ENCODE peak calls at places on chromosomes 3 and 15, in nine cellular contexts. S is activated CD4-positive, CD25-positive, alpha-beta regulatory T cell; N is AG20443; G is suprapubic skin; Y is Kasumi-1; C is ascending aorta; A is NCI-H1092 treated with DMSO at 0.1 percent for 48 hours; X is cerebellar cortex; B is astrocyte. J is an unnamed sample.
A peak's percentile ranks its signal among the peaks of the same experiment; 100 is the strongest.

GRCh38 chr3:132289311-132289710 is 27.9 kb upstream of the ACP3 start:
- DNase-seq in S (no peak), N (no peak), G (no peak), Y (no peak), C (no peak), A (no peak), X (no peak), B (no peak), J (no peak)

GRCh38 chr3:63967675-63968611 is 55.4 kb downstream of the PSMD6 start:
- DNase-seq in S (no peak), N (peak; percentile 18), G (no peak), Y (peak; percentile 87), C (no peak), A (peak; percentile 19), X (peak; percentile 79), B (peak; percentile 81), J (peak; percentile 44)

GRCh38 chr3:15427981-15428380 is 583 bp downstream of the EAF1 start:
- DNase-seq in S (no peak), N (peak; percentile 22), G (no peak), Y (no peak), C (no peak), A (no peak), X (no peak), B (no peak), J (no peak)

GRCh38 chr3:149339931-149340309 is 6.5 kb upstream of the TM4SF18 start:
- DNase-seq in S (no peak), N (peak; percentile 94), G (peak; percentile 82), Y (peak; percentile 95), C (peak; percentile 65), A (peak; percentile 89), X (peak; percentile 92), B (peak; percentile 99), J (no peak)

GRCh38 chr15:100049936-100050876 is 291.6 kb downstream of the ADAMTS17 start:
- DNase-seq in S (no peak), N (no peak), G (peak; percentile 49), Y (no peak), C (no peak), A (no peak), X (no peak), B (no peak), J (no peak)

GRCh38 chr3:136919799-136920580 is 37.8 kb upstream of the IL20RB start:
- DNase-seq in S (no peak), N (no peak), G (no peak), Y (no peak), C (no peak), A (no peak), X (no peak), B (peak; percentile 47), J (no peak)

GRCh38 chr3:159814161-159814560 is 174.5 kb upstream of the IL12A start:
- DNase-seq in S (no peak), N (no peak), G (no peak), Y (no peak), C (no peak), A (no peak), X (no peak), B (no peak), J (no peak)

GRCh38 chr3:124786491-124787241 is 56.4 kb downstream of the UMPS start:
- DNase-seq in S (no peak), N (no peak), G (no peak), Y (peak; percentile 23), C (no peak), A (no peak), X (no peak), B (peak; percentile 52), J (no peak)

GRCh38 chr15:57220220-57220619 is 156.1 kb upstream of the CGNL1 start:
- DNase-seq in S (no peak), N (peak; percentile 19), G (no peak), Y (no peak), C (no peak), A (peak; percentile 56), X (no peak), B (peak; percentile 71), J (no peak)